ENCODE peak calls at places on chromosomes 11 and 22, in nine cellular contexts. One of them, this sample, is unnamed.

GRCh38 chr22:45976351-45977002 is 485 bp downstream of the WNT7B start:
- DNase-seq in tibial nerve: no peak
- DNase-seq in NB4: no peak
- DNase-seq in uterus: no peak
- DNase-seq in A549: no peak
- DNase-seq in spleen: no peak
- DNase-seq in ovary: no peak
- DNase-seq in prostate gland: no peak
- DNase-seq in HCT116: no peak
- DNase-seq in this sample: no peak

GRCh38 chr11:121894581-121894980 is 221.4 kb downstream of the BLID start:
- DNase-seq in tibial nerve: no peak
- DNase-seq in NB4: no peak
- DNase-seq in uterus: no peak
- DNase-seq in A549: no peak
- DNase-seq in spleen: no peak
- DNase-seq in ovary: no peak
- DNase-seq in prostate gland: no peak
- DNase-seq in HCT116: no peak
- DNase-seq in this sample: no peak

GRCh38 chr22:31496735-31497146 is 405 bp downstream of the SFI1 start:
- DNase-seq in tibial nerve: no peak
- DNase-seq in NB4: peak
- DNase-seq in uterus: no peak
- DNase-seq in A549: no peak
- DNase-seq in spleen: peak
- DNase-seq in ovary: no peak
- DNase-seq in prostate gland: no peak
- DNase-seq in HCT116: no peak
- DNase-seq in this sample: peak

GRCh38 chr11:73393011-73393380 is 16.8 kb downstream of the RELT start:
- DNase-seq in tibial nerve: no peak
- DNase-seq in NB4: no peak
- DNase-seq in uterus: no peak
- DNase-seq in A549: no peak
- DNase-seq in spleen: peak
- DNase-seq in ovary: no peak
- DNase-seq in prostate gland: no peak
- DNase-seq in HCT116: no peak
- DNase-seq in this sample: no peak

GRCh38 chr22:38901111-38901641 is 29.2 kb upstream of the CBX6 start:
- DNase-seq in tibial nerve: no peak
- DNase-seq in NB4: peak
- DNase-seq in uterus: no peak
- DNase-seq in A549: no peak
- DNase-seq in spleen: no peak
- DNase-seq in ovary: no peak
- DNase-seq in prostate gland: no peak
- DNase-seq in HCT116: no peak
- DNase-seq in this sample: no peak

GRCh38 chr11:126607374-126607773 is 251.9 kb downstream of the ST3GAL4 start:
- DNase-seq in tibial nerve: peak
- DNase-seq in NB4: peak
- DNase-seq in uterus: no peak
- DNase-seq in A549: peak
- DNase-seq in spleen: no peak
- DNase-seq in ovary: no peak
- DNase-seq in prostate gland: peak
- DNase-seq in HCT116: peak
- DNase-seq in this sample: peak

GRCh38 chr11:95924414-95924760 is 480 bp upstream of the MTMR2 start:
- DNase-seq in tibial nerve: no peak
- DNase-seq in NB4: no peak
- DNase-seq in uterus: no peak
- DNase-seq in A549: peak
- DNase-seq in spleen: no peak
- DNase-seq in ovary: no peak
- DNase-seq in prostate gland: no peak
- DNase-seq in HCT116: no peak
- DNase-seq in this sample: no peak

GRCh38 chr11:65553301-65554001 is 4.7 kb downstream of the LTBP3 start:
- DNase-seq in tibial nerve: no peak
- DNase-seq in NB4: peak
- DNase-seq in uterus: no peak
- DNase-seq in A549: no peak
- DNase-seq in spleen: peak
- DNase-seq in ovary: no peak
- DNase-seq in prostate gland: no peak
- DNase-seq in HCT116: no peak
- DNase-seq in this sample: peak

GRCh38 chr11:66856496-66857233 is at the start of gene LRFN4:
- DNase-seq in tibial nerve: no peak
- DNase-seq in NB4: no peak
- DNase-seq in uterus: peak
- DNase-seq in A549: peak
- DNase-seq in spleen: peak
- DNase-seq in ovary: no peak
- DNase-seq in prostate gland: no peak
- DNase-seq in HCT116: no peak
- DNase-seq in this sample: no peak

GRCh38 chr11:119641991-119642745 is 86.8 kb downstream of the NECTIN1 start:
- DNase-seq in tibial nerve: no peak
- DNase-seq in NB4: peak
- DNase-seq in uterus: no peak
- DNase-seq in A549: peak
- DNase-seq in spleen: no peak
- DNase-seq in ovary: no peak
- DNase-seq in prostate gland: no peak
- DNase-seq in HCT116: peak
- DNase-seq in this sample: peak

GRCh38 chr22:24894998-24895397 is 51.5 kb downstream of the LHFPL7 start:
- DNase-seq in tibial nerve: peak
- DNase-seq in NB4: peak
- DNase-seq in uterus: peak
- DNase-seq in A549: peak
- DNase-seq in spleen: no peak
- DNase-seq in ovary: peak
- DNase-seq in prostate gland: peak
- DNase-seq in HCT116: peak
- DNase-seq in this sample: no peak

GRCh38 chr11:116835042-116835772 is 2.2 kb downstream of the APOA1 start:
- DNase-seq in tibial nerve: no peak
- DNase-seq in NB4: peak
- DNase-seq in uterus: no peak
- DNase-seq in A549: no peak
- DNase-seq in spleen: no peak
- DNase-seq in ovary: no peak
- DNase-seq in prostate gland: no peak
- DNase-seq in HCT116: no peak
- DNase-seq in this sample: no peak

GRCh38 chr11:2092956-2093412 is 46.2 kb downstream of the IGF2 start:
- DNase-seq in tibial nerve: no peak
- DNase-seq in NB4: peak
- DNase-seq in uterus: peak
- DNase-seq in A549: no peak
- DNase-seq in spleen: peak
- DNase-seq in ovary: no peak
- DNase-seq in prostate gland: peak
- DNase-seq in HCT116: no peak
- DNase-seq in this sample: no peak

GRCh38 chr22:29154364-29155048 is 51.2 kb upstream of the EMID1 start:
- DNase-seq in tibial nerve: no peak
- DNase-seq in NB4: peak
- DNase-seq in uterus: peak
- DNase-seq in A549: peak
- DNase-seq in spleen: peak
- DNase-seq in ovary: peak
- DNase-seq in prostate gland: peak
- DNase-seq in HCT116: peak
- DNase-seq in this sample: peak

GRCh38 chr11:120057595-120058581 is 80.0 kb downstream of the TRIM29 start:
- DNase-seq in tibial nerve: no peak
- DNase-seq in NB4: no peak
- DNase-seq in uterus: no peak
- DNase-seq in A549: peak
- DNase-seq in spleen: no peak
- DNase-seq in ovary: no peak
- DNase-seq in prostate gland: no peak
- DNase-seq in HCT116: peak
- DNase-seq in this sample: no peak

GRCh38 chr11:78295991-78296930 is 107.5 kb downstream of the USP35 start:
- DNase-seq in tibial nerve: no peak
- DNase-seq in NB4: peak
- DNase-seq in uterus: no peak
- DNase-seq in A549: no peak
- DNase-seq in spleen: no peak
- DNase-seq in ovary: no peak
- DNase-seq in prostate gland: no peak
- DNase-seq in HCT116: no peak
- DNase-seq in this sample: no peak

GRCh38 chr11:7020183-7020917 is at the start of the genes NLRP14 and ZNF214:
- DNase-seq in tibial nerve: peak
- DNase-seq in NB4: no peak
- DNase-seq in uterus: peak
- DNase-seq in A549: peak
- DNase-seq in spleen: no peak
- DNase-seq in ovary: peak
- DNase-seq in prostate gland: peak
- DNase-seq in HCT116: peak
- DNase-seq in this sample: peak
- TF ChIP-seq POLR2A in tibial nerve: no peak
- TF ChIP-seq POLR2A in NB4: no peak
- TF ChIP-seq POLR2A in uterus: no peak
- TF ChIP-seq POLR2A in A549: peak
- TF ChIP-seq POLR2A in spleen: no peak
- TF ChIP-seq POLR2A in ovary: peak
- TF ChIP-seq POLR2A in prostate gland: no peak
- TF ChIP-seq POLR2A in HCT116: no peak
- TF ChIP-seq POLR2A in this sample: no peak

GRCh38 chr11:69483170-69483569 is 1.7 kb downstream of the LINC01488 start:
- DNase-seq in tibial nerve: no peak
- DNase-seq in NB4: no peak
- DNase-seq in uterus: no peak
- DNase-seq in A549: no peak
- DNase-seq in spleen: peak
- DNase-seq in ovary: no peak
- DNase-seq in prostate gland: no peak
- DNase-seq in HCT116: no peak
- DNase-seq in this sample: no peak
- TF ChIP-seq POLR2A in tibial nerve: no peak
- TF ChIP-seq POLR2A in NB4: no peak
- TF ChIP-seq POLR2A in uterus: no peak
- TF ChIP-seq POLR2A in A549: no peak
- TF ChIP-seq POLR2A in spleen: no peak
- TF ChIP-seq POLR2A in ovary: no peak
- TF ChIP-seq POLR2A in prostate gland: no peak
- TF ChIP-seq POLR2A in HCT116: no peak
- TF ChIP-seq POLR2A in this sample: no peak

DNA sequence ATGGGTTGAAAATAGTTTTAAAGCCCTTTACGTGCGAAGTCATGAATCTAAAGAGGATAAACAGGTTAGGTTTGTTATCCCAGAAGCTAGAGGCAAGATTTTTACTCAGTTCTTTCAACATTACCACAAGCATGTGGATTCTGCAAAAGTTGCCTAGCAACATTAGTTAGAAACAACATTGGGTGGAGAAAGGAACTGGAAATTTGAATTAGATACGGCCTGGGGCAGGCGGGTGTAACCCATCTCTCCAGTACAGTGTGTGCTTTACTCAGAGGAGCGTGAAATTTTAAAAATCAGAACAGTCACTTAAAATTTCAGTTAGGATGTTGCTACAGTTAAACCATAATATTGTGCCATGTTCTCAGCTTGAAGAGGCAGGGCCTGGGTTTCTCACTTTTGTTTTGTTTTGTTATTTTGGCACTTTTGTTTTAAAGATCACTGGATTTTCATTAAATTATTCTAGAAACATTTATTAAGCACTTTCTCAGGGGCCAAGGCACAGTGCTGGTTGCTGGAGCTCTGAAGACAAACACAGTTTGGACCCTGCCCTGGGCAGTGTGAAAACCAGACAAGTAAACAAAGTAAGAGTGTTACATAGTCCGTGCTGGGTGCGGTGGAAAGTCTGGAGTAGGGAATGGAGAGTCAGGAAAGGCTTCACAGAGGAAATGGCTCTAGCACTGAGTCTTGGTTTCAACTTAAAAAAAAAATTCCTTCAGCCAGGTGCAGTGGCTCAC is 4.4 kb upstream of the WEE1 start:
- DNase-seq in tibial nerve: peak
- DNase-seq in NB4: peak
- DNase-seq in uterus: peak
- DNase-seq in A549: peak
- DNase-seq in spleen: no peak
- DNase-seq in ovary: peak
- DNase-seq in prostate gland: peak
- DNase-seq in HCT116: peak
- DNase-seq in this sample: peak
- TF ChIP-seq POLR2A in tibial nerve: no peak
- TF ChIP-seq POLR2A in NB4: no peak
- TF ChIP-seq POLR2A in uterus: peak
- TF ChIP-seq POLR2A in A549: no peak
- TF ChIP-seq POLR2A in spleen: no peak
- TF ChIP-seq POLR2A in ovary: peak
- TF ChIP-seq POLR2A in prostate gland: peak
- TF ChIP-seq POLR2A in HCT116: no peak
- TF ChIP-seq POLR2A in this sample: no peak

GRCh38 chr11:57663975-57664374 is 3.9 kb upstream of the ZDHHC5 start:
- DNase-seq in tibial nerve: no peak
- DNase-seq in NB4: no peak
- DNase-seq in uterus: no peak
- DNase-seq in A549: no peak
- DNase-seq in spleen: no peak
- DNase-seq in ovary: no peak
- DNase-seq in prostate gland: no peak
- DNase-seq in HCT116: no peak
- DNase-seq in this sample: no peak

GRCh38 chr11:57667065-57667714 is 724 bp upstream of the ZDHHC5 start:
- DNase-seq in tibial nerve: peak
- DNase-seq in NB4: peak
- DNase-seq in uterus: peak
- DNase-seq in A549: peak
- DNase-seq in spleen: peak
- DNase-seq in ovary: peak
- DNase-seq in prostate gland: peak
- DNase-seq in HCT116: peak
- DNase-seq in this sample: peak

GRCh38 chr11:57668467-57668890 is 565 bp downstream of the ZDHHC5 start:
- DNase-seq in tibial nerve: no peak
- DNase-seq in NB4: peak
- DNase-seq in uterus: no peak
- DNase-seq in A549: no peak
- DNase-seq in spleen: no peak
- DNase-seq in ovary: no peak
- DNase-seq in prostate gland: no peak
- DNase-seq in HCT116: no peak
- DNase-seq in this sample: no peak

GRCh38 chr11:57662893-57663292 is 5.0 kb upstream of the ZDHHC5 start:
- DNase-seq in tibial nerve: no peak
- DNase-seq in NB4: peak
- DNase-seq in uterus: no peak
- DNase-seq in A549: peak
- DNase-seq in spleen: no peak
- DNase-seq in ovary: no peak
- DNase-seq in prostate gland: no peak
- DNase-seq in HCT116: no peak
- DNase-seq in this sample: peak

GRCh38 chr11:57667715-57668466 is at the start of gene ZDHHC5:
- DNase-seq in tibial nerve: peak
- DNase-seq in NB4: peak
- DNase-seq in uterus: peak
- DNase-seq in A549: peak
- DNase-seq in spleen: peak
- DNase-seq in ovary: peak
- DNase-seq in prostate gland: peak
- DNase-seq in HCT116: peak
- DNase-seq in this sample: peak
- TF ChIP-seq POLR2A in tibial nerve: peak
- TF ChIP-seq POLR2A in NB4: peak
- TF ChIP-seq POLR2A in uterus: peak
- TF ChIP-seq POLR2A in A549: peak
- TF ChIP-seq POLR2A in spleen: peak
- TF ChIP-seq POLR2A in ovary: peak
- TF ChIP-seq POLR2A in prostate gland: peak
- TF ChIP-seq POLR2A in HCT116: peak
- TF ChIP-seq POLR2A in this sample: peak